ENCODE peak calls at places on chromosomes 4 and X, in ten cellular contexts. A is T-cell; G is M059J; K is NAMALWA; T is right cardiac atrium; O is occipital lobe; B is activated CD4-positive, alpha-beta T cell treated with anti-CD3 and anti-CD28 coated beads, Interleukin-2, amount 10 ng/mL, durations not matched to agents 7 days and 5 days; J is COR-L47; F is cardiac muscle cell; Z is KG1. H is an unnamed sample.

GRCh38 chr4:187128226-187128625 is 404.6 kb upstream of the FAT1 start:
- DNase-seq in B (no peak), A (no peak), F (no peak), J (no peak), G (peak; percentile 78), T (no peak), K (no peak), Z (no peak), O (no peak), H (no peak)

GRCh38 chr4:8832130-8832930 is 39.3 kb downstream of the HMX1 start:
- DNase-seq in J (peak; percentile 4), B (no peak), F (no peak), A (no peak), K (no peak), Z (no peak), G (peak; percentile 22), T (no peak), O (no peak), H (no peak)

GRCh38 chr4:128177376-128177959 is 110.1 kb downstream of the PGRMC2 start:
- DNase-seq in F (no peak), K (no peak), G (peak; percentile 60), B (no peak), J (no peak), Z (no peak), A (no peak), O (no peak), T (no peak), H (no peak)

GRCh38 chrX:12304261-12304660 is 166.0 kb downstream of the FRMPD4 start:
- DNase-seq in O (no peak), F (no peak), T (no peak), A (no peak), Z (no peak), B (no peak), J (no peak), G (no peak), K (peak; percentile 1), H (no peak)

GRCh38 chr4:21780158-21780557 is 168.4 kb downstream of the KCNIP4 start:
- DNase-seq in Z (no peak), O (no peak), B (no peak), A (no peak), J (no peak), F (no peak), G (peak; percentile 78), T (no peak), K (no peak), H (no peak)

GRCh38 chrX:39969099-39969825 is 128.5 kb downstream of the BCOR start:
- DNase-seq in F (peak; percentile 28), O (no peak), B (peak; percentile 51), G (peak; percentile 36), T (no peak), K (no peak), Z (no peak), A (peak; percentile 26), J (peak; percentile 63), H (no peak)

GRCh38 chr4:122822466-122822865 is 4.2 kb upstream of the FGF2 start:
- DNase-seq in Z (no peak), A (no peak), O (no peak), J (no peak), K (no peak), T (no peak), G (no peak), B (no peak), F (no peak), H (no peak)

GRCh38 chrX:39835776-39836175 is 262.0 kb downstream of the BCOR start:
- DNase-seq in J (no peak), B (no peak), F (no peak), K (no peak), Z (no peak), O (no peak), A (no peak), T (no peak), G (no peak), H (no peak)

GRCh38 chr4:151362404-151363164 is 37.2 kb upstream of the SH3D19 start:
- DNase-seq in Z (peak; percentile 7), B (peak; percentile 83), J (peak; percentile 86), T (peak; percentile 90), K (peak; percentile 91), F (peak; percentile 87), O (peak; percentile 44), A (peak; percentile 70), G (peak; percentile 75), H (peak; percentile 61)

GRCh38 chr4:123297836-123298235 is 98.8 kb upstream of the SPRY1 start:
- DNase-seq in Z (no peak), T (no peak), B (no peak), K (no peak), F (no peak), J (no peak), O (no peak), A (no peak), G (no peak), H (no peak)

GRCh38 chr4:184732126-184732525 is 1.8 kb downstream of the CENPU start:
- DNase-seq in K (no peak), F (no peak), G (peak; percentile 36), A (no peak), O (no peak), Z (no peak), J (no peak), T (no peak), B (no peak), H (no peak)

GRCh38 chrX:10021461-10022272 is 54.5 kb downstream of the CLDN34 start:
- DNase-seq in G (peak; percentile 80), Z (no peak), J (no peak), B (no peak), F (no peak), K (no peak), A (no peak), O (no peak), T (no peak), H (no peak)

GRCh38 chrX:120468071-120468470 is 1.0 kb downstream of the LAMP2 start:
- DNase-seq in G (no peak), A (no peak), F (no peak), J (no peak), B (no peak), O (no peak), Z (no peak), T (no peak), K (no peak), H (no peak)

GRCh38 chr4:40307627-40308497 is 27.3 kb upstream of the CHRNA9 start:
- DNase-seq in Z (no peak), K (peak; percentile 96), J (no peak), O (no peak), A (peak; percentile 62), F (no peak), T (no peak), G (no peak), B (peak; percentile 77), H (peak; percentile 20)

GRCh38 chrX:94058728-94059382 is 384.8 kb downstream of the FAM133A start:
- DNase-seq in J (no peak), G (peak; percentile 0), Z (no peak), T (no peak), O (no peak), B (no peak), K (peak; percentile 16), F (peak; percentile 62), A (no peak), H (no peak)

GRCh38 chr4:165738571-165738970 is 134.5 kb upstream of the TLL1 start:
- DNase-seq in G (peak; percentile 58), O (no peak), F (no peak), A (no peak), K (no peak), J (no peak), B (no peak), Z (no peak), T (no peak), H (no peak)

GRCh38 chr4:7222521-7222920 is 30.2 kb downstream of the SORCS2 start:
- DNase-seq in O (no peak), J (no peak), Z (no peak), G (no peak), K (no peak), F (no peak), T (no peak), A (no peak), B (no peak), H (no peak)

GRCh38 chrX:109841257-109841656 is 108.2 kb upstream of the ACSL4 start:
- DNase-seq in B (no peak), G (peak; percentile 32), A (no peak), O (no peak), Z (no peak), T (no peak), J (no peak), K (no peak), F (no peak), H (no peak)

GRCh38 chrX:23854122-23854521 is 53.6 kb downstream of the APOO start:
- DNase-seq in A (no peak), K (no peak), G (no peak), F (no peak), J (no peak), T (no peak), Z (no peak), O (no peak), B (no peak), H (no peak)

GRCh38 chrX:134603806-134604700 is 54.2 kb downstream of the PLAC1 start:
- DNase-seq in Z (no peak), K (no peak), G (peak; percentile 94), A (no peak), O (no peak), J (no peak), B (no peak), T (no peak), F (no peak), H (no peak)

GRCh38 chr4:170025523-170026252 is 507 bp downstream of the MFAP3L start:
- DNase-seq in K (no peak), G (no peak), Z (no peak), B (no peak), T (peak; percentile 58), O (no peak), F (peak; percentile 30), A (peak; percentile 4), J (no peak), H (no peak)

GRCh38 chr4:183430317-183430986 is 14.0 kb upstream of the CDKN2AIP start:
- DNase-seq in F (peak; percentile 6), A (peak; percentile 29), K (no peak), J (no peak), Z (no peak), O (no peak), G (no peak), T (no peak), B (peak; percentile 55), H (no peak)

GRCh38 chrX:152844256-152844655 is 13.4 kb downstream of the NSDHL start:
- DNase-seq in G (no peak), O (no peak), A (no peak), K (no peak), T (no peak), Z (no peak), B (no peak), J (no peak), F (no peak), H (no peak)

GRCh38 chr4:66693694-66694093 is 851.6 kb downstream of the CENPC start:
- DNase-seq in A (no peak), O (peak; percentile 10), G (no peak), K (no peak), T (no peak), J (no peak), Z (no peak), F (peak; percentile 24), B (no peak), H (no peak)

GRCh38 chrX:39730671-39731389 is 366.9 kb downstream of the BCOR start:
- DNase-seq in Z (peak; percentile 15), A (peak; percentile 43), B (peak; percentile 62), F (peak; percentile 71), K (peak; percentile 47), T (peak; percentile 85), O (peak; percentile 40), G (peak; percentile 91), J (no peak), H (peak; percentile 5)

GRCh38 chr4:103046416-103047290 is 27.1 kb upstream of the SLC9B1 start:
- DNase-seq in G (peak; percentile 30), Z (peak; percentile 31), F (peak; percentile 63), A (peak; percentile 34), K (peak; percentile 81), B (peak; percentile 52), J (peak; percentile 21), O (no peak), T (no peak), H (no peak)

GRCh38 chrX:129786210-129786651 is 6.5 kb downstream of the SASH3 start:
- DNase-seq in A (no peak), T (no peak), J (no peak), K (peak; percentile 69), O (no peak), Z (no peak), G (no peak), F (no peak), B (no peak), H (no peak)

GRCh38 chrX:72539822-72540221 is 32.8 kb downstream of the HDAC8 start:
- DNase-seq in O (no peak), K (no peak), Z (no peak), J (no peak), B (no peak), F (peak; percentile 1), G (no peak), A (no peak), T (no peak), H (no peak)